ENCODE peak calls at places on chromosome 4, in seven cellular contexts. One of them, this sample, is unnamed.

GRCh38 chr4:41661447-41662076 is 87.0 kb downstream of the PHOX2B start:
- DNase-seq in astrocyte of the cerebellum: peak
- DNase-seq in endodermal cell: peak
- DNase-seq in CD8-positive, alpha-beta T cell: peak
- DNase-seq in T-helper 2 cell treated with Interferon-gamma antibody and Interleukin-4, amounts not matched to agents 5 μg/mL and 100 μg/mL, for 36 hours: no peak
- DNase-seq in EL: peak
- DNase-seq in NAMALWA: peak
- DNase-seq in this sample: no peak

GRCh38 chr4:53050361-53050774 is 188.3 kb downstream of the RASL11B start:
- DNase-seq in EL: no peak
- DNase-seq in T-helper 2 cell treated with Interferon-gamma antibody and Interleukin-4, amounts not matched to agents 5 μg/mL and 100 μg/mL, for 36 hours: no peak
- DNase-seq in NAMALWA: no peak
- DNase-seq in CD8-positive, alpha-beta T cell: no peak
- DNase-seq in astrocyte of the cerebellum: no peak
- DNase-seq in endodermal cell: no peak
- DNase-seq in this sample: no peak

GRCh38 chr4:40323866-40324265 is 11.3 kb upstream of the CHRNA9 start:
- DNase-seq in EL: no peak
- DNase-seq in astrocyte of the cerebellum: no peak
- DNase-seq in NAMALWA: no peak
- DNase-seq in T-helper 2 cell treated with Interferon-gamma antibody and Interleukin-4, amounts not matched to agents 5 μg/mL and 100 μg/mL, for 36 hours: no peak
- DNase-seq in CD8-positive, alpha-beta T cell: no peak
- DNase-seq in endodermal cell: no peak
- DNase-seq in this sample: no peak

GRCh38 chr4:131540256-131540655 is 1608.8 kb upstream of the PCDH10 start:
- DNase-seq in T-helper 2 cell treated with Interferon-gamma antibody and Interleukin-4, amounts not matched to agents 5 μg/mL and 100 μg/mL, for 36 hours: no peak
- DNase-seq in astrocyte of the cerebellum: no peak
- DNase-seq in CD8-positive, alpha-beta T cell: no peak
- DNase-seq in endodermal cell: no peak
- DNase-seq in NAMALWA: no peak
- DNase-seq in EL: no peak
- DNase-seq in this sample: no peak

GRCh38 chr4:48970471-48970921 is 15.6 kb upstream of the CWH43 start:
- DNase-seq in astrocyte of the cerebellum: peak
- DNase-seq in EL: peak
- DNase-seq in endodermal cell: no peak
- DNase-seq in NAMALWA: no peak
- DNase-seq in CD8-positive, alpha-beta T cell: no peak
- DNase-seq in T-helper 2 cell treated with Interferon-gamma antibody and Interleukin-4, amounts not matched to agents 5 μg/mL and 100 μg/mL, for 36 hours: no peak
- DNase-seq in this sample: peak

GRCh38 chr4:87270825-87271224 is 50.4 kb upstream of the KLHL8 start:
- DNase-seq in endodermal cell: peak
- DNase-seq in T-helper 2 cell treated with Interferon-gamma antibody and Interleukin-4, amounts not matched to agents 5 μg/mL and 100 μg/mL, for 36 hours: no peak
- DNase-seq in astrocyte of the cerebellum: no peak
- DNase-seq in NAMALWA: no peak
- DNase-seq in CD8-positive, alpha-beta T cell: no peak
- DNase-seq in EL: no peak
- DNase-seq in this sample: no peak

GRCh38 chr4:8005814-8006215 is 66.2 kb upstream of the AFAP1 start:
- DNase-seq in EL: no peak
- DNase-seq in endodermal cell: no peak
- DNase-seq in CD8-positive, alpha-beta T cell: no peak
- DNase-seq in NAMALWA: no peak
- DNase-seq in astrocyte of the cerebellum: no peak
- DNase-seq in T-helper 2 cell treated with Interferon-gamma antibody and Interleukin-4, amounts not matched to agents 5 μg/mL and 100 μg/mL, for 36 hours: no peak
- DNase-seq in this sample: no peak

GRCh38 chr4:13860126-13860525 is 232.6 kb upstream of the BOD1L1 start:
- DNase-seq in CD8-positive, alpha-beta T cell: no peak
- DNase-seq in NAMALWA: peak
- DNase-seq in astrocyte of the cerebellum: peak
- DNase-seq in endodermal cell: peak
- DNase-seq in EL: peak
- DNase-seq in T-helper 2 cell treated with Interferon-gamma antibody and Interleukin-4, amounts not matched to agents 5 μg/mL and 100 μg/mL, for 36 hours: no peak
- DNase-seq in this sample: no peak

GRCh38 chr4:110735691-110736090 is 112.8 kb upstream of the PITX2 start:
- DNase-seq in NAMALWA: no peak
- DNase-seq in EL: peak
- DNase-seq in endodermal cell: no peak
- DNase-seq in CD8-positive, alpha-beta T cell: no peak
- DNase-seq in astrocyte of the cerebellum: no peak
- DNase-seq in T-helper 2 cell treated with Interferon-gamma antibody and Interleukin-4, amounts not matched to agents 5 μg/mL and 100 μg/mL, for 36 hours: no peak
- DNase-seq in this sample: no peak

This sample was measured in skeletal muscle cell.